ENCODE peak calls at places on chromosomes 6 and 20, in five cellular contexts. L is lower lobe of right lung, Q is GM10248, A is AG10803, F is B cell. J is an unnamed sample.

GRCh38 chr6:56450882-56451739 is 191.6 kb downstream of the DST start:
- DNase-seq in L (no peak), F (no peak), Q (no peak), A (peak), J (peak)

GRCh38 chr6:26507658-26508057 is 7.6 kb downstream of the BTN1A1 start:
- DNase-seq in F (no peak), A (no peak), L (no peak), Q (no peak), J (no peak)

GRCh38 chr6:122817362-122817761 is 28.3 kb downstream of the SMPDL3A start:
- DNase-seq in A (no peak), L (no peak), Q (no peak), F (no peak), J (no peak)

GRCh38 chr6:150494236-150494635 is 105.4 kb upstream of the PLEKHG1 start:
- DNase-seq in Q (no peak), A (no peak), F (no peak), L (no peak), J (no peak)

GRCh38 chr20:1281279-1282057 is 15.4 kb downstream of the SNPH start:
- DNase-seq in A (no peak), F (no peak), Q (no peak), L (no peak), J (no peak)

GRCh38 chr20:36372671-36373070 is 66.5 kb downstream of the DLGAP4 start:
- DNase-seq in L (no peak), A (no peak), F (no peak), Q (no peak), J (no peak)

GRCh38 chr20:56308036-56308435 is 50.7 kb upstream of the FAM210B start:
- DNase-seq in A (no peak), Q (no peak), L (no peak), F (no peak), J (no peak)

GRCh38 chr6:4687656-4687988 is 88.6 kb upstream of the CDYL start:
- DNase-seq in F (no peak), Q (no peak), A (no peak), L (no peak), J (no peak)

GRCh38 chr20:34468956-34469355 is 47.3 kb upstream of the DYNLRB1 start:
- DNase-seq in A (no peak), L (no peak), F (no peak), Q (no peak), J (no peak)

GRCh38 chr20:34475979-34476736 is 40.1 kb upstream of the DYNLRB1 start:
- DNase-seq in A (peak), L (peak), F (peak), Q (peak), J (no peak)

GRCh38 chr20:34472246-34472925 is 43.8 kb upstream of the DYNLRB1 start:
- DNase-seq in Q (no peak), A (peak), F (no peak), L (no peak), J (peak)

GRCh38 chr20:34473262-34473883 is 42.8 kb upstream of the DYNLRB1 start:
- DNase-seq in A (peak), L (no peak), Q (peak), F (peak), J (peak)
- TF ChIP-seq CTCF in A (peak), L (peak), Q (peak), F (peak), J (peak)

DNA sequence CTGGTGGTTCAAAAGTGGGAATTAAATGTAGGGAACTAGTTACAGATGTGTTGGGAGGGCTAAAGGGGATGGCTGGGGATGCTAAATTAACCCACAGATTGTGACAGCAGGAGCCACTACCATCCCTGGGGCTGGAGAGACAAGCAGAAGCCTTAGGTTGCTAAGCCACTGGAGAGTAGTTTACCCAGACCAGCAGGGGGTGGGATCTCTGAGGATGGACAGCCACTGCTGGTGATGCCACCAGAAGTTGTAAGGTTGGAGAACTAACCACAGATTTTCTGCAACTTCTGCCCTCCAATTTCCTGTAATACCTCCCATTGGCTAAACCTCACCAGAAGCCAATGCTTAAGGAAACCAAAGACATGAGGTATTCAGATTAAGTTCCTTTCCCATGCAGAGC is 139.6 kb upstream of the NOX3 start:
- DNase-seq in F (no peak), Q (no peak), A (no peak), L (no peak), J (no peak)
- TF ChIP-seq CTCF in F (no peak), Q (no peak), A (no peak), L (no peak), J (no peak)

DNA sequence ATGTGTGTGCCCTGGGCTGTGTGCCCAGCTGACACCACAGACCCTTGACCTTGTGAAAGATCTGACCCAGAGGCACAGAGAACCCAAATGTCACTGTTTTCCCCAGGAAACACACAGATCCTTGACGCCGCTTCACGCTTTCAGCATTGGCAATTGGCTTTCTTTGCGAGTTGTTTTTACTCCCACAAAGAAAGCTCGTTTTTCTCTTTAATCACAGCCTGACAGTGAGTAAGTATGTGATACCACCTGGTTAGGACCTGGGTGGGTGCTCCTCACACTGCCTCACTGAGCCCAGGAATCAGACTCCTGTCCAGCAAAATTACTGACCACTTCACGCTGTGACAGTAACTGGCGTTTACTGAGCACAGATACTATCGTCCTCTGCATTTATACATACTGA is 13.0 kb downstream of the RPL10A start:
- DNase-seq in Q (no peak), A (no peak), F (no peak), L (no peak), J (no peak)
- TF ChIP-seq CTCF in Q (no peak), A (no peak), F (no peak), L (no peak), J (no peak)

GRCh38 chr20:44690781-44691423 is 24.3 kb upstream of the CCN5 start:
- DNase-seq in L (no peak), A (peak), Q (no peak), F (peak), J (no peak)

GRCh38 chr20:44689809-44690208 is 25.4 kb upstream of the CCN5 start:
- DNase-seq in F (peak), A (no peak), Q (no peak), L (no peak), J (no peak)

GRCh38 chr20:44691424-44692423 is 23.4 kb upstream of the CCN5 start:
- DNase-seq in F (peak), A (peak), L (no peak), Q (no peak), J (no peak)

GRCh38 chr20:44686934-44687333 is 28.2 kb upstream of the CCN5 start:
- DNase-seq in L (no peak), F (no peak), Q (no peak), A (no peak), J (no peak)

GRCh38 chr20:44688053-44688625 is 27.0 kb upstream of the CCN5 start:
- DNase-seq in Q (no peak), A (no peak), L (no peak), F (no peak), J (no peak)
- TF ChIP-seq CTCF in Q (no peak), A (peak), L (no peak), F (no peak), J (peak)

GRCh38 chr6:115896538-115897129 is 164.1 kb downstream of the FRK start:
- DNase-seq in L (no peak), F (no peak), Q (peak), A (peak), J (peak)
- TF ChIP-seq CTCF in L (peak), F (peak), Q (peak), A (peak), J (peak)

J was measured in HFFc6.